ENCODE peak calls at places on chromosomes 7 and 10, in eight cellular contexts. O, F, Z, H, R, G, J and A are unnamed samples.

GRCh38 chr10:93993782-93994668 is at the start of gene PLCE1:
- DNase-seq in O (peak), F (peak), Z (peak), H (peak), R (peak), G (peak), J (no peak), A (no peak)

GRCh38 chr7:108643136-108643535 is 73.5 kb downstream of the DNAJB9 start:
- DNase-seq in O (no peak), F (no peak), Z (no peak), H (no peak), R (no peak), G (no peak), J (no peak), A (no peak)

GRCh38 chr10:11685787-11686218 is 56.4 kb upstream of the ECHDC3 start:
- DNase-seq in O (peak), F (peak), Z (peak), H (no peak), R (no peak), G (no peak), J (peak), A (no peak)

GRCh38 chr10:71230656-71231025 is 18.3 kb downstream of the UNC5B start:
- DNase-seq in O (no peak), F (no peak), Z (peak), H (no peak), R (no peak), G (no peak), J (no peak), A (no peak)

GRCh38 chr7:20240080-20240926 is 23.1 kb upstream of the MACC1 start:
- DNase-seq in O (no peak), F (no peak), Z (no peak), H (no peak), R (no peak), G (no peak), J (no peak), A (no peak)

GRCh38 chr7:141039366-141039765 is 24.6 kb upstream of the MRPS33 start:
- DNase-seq in O (no peak), F (no peak), Z (peak), H (no peak), R (no peak), G (no peak), J (no peak), A (no peak)

GRCh38 chr10:33306756-33307519 is 27.5 kb downstream of the NRP1 start:
- DNase-seq in O (no peak), F (no peak), Z (peak), H (peak), R (no peak), G (no peak), J (no peak), A (no peak)

GRCh38 chr7:114047889-114048288 is 129.1 kb upstream of the PPP1R3A start:
- DNase-seq in O (peak), F (no peak), Z (peak), H (peak), R (no peak), G (no peak), J (no peak), A (no peak)

GRCh38 chr10:113957013-113957412 is 86.7 kb upstream of the ADRB1 start:
- DNase-seq in O (peak), F (no peak), Z (peak), H (peak), R (no peak), G (no peak), J (no peak), A (no peak)

GRCh38 chr10:35690534-35690933 is 48.4 kb upstream of the FZD8 start:
- DNase-seq in O (no peak), F (peak), Z (no peak), H (no peak), R (no peak), G (no peak), J (no peak), A (no peak)

GRCh38 chr10:86301971-86302370 is 64.6 kb downstream of the GRID1 start:
- DNase-seq in O (no peak), F (peak), Z (no peak), H (no peak), R (no peak), G (no peak), J (no peak), A (no peak)

GRCh38 chr7:128194533-128195282 is 46.4 kb upstream of the LEP start:
- DNase-seq in O (no peak), F (no peak), Z (no peak), H (no peak), R (no peak), G (no peak), J (no peak), A (no peak)

GRCh38 chr10:43963793-43964425 is 315.2 kb upstream of the ZNF32 start:
- DNase-seq in O (no peak), F (no peak), Z (no peak), H (no peak), R (no peak), G (no peak), J (no peak), A (no peak)

GRCh38 chr10:42985436-42986316 is 91.2 kb upstream of the RET start:
- DNase-seq in O (no peak), F (peak), Z (no peak), H (no peak), R (no peak), G (no peak), J (no peak), A (no peak)

GRCh38 chr7:47149971-47150370 is 431.9 kb downstream of the TNS3 start:
- DNase-seq in O (no peak), F (no peak), Z (no peak), H (no peak), R (no peak), G (no peak), J (no peak), A (no peak)

GRCh38 chr10:96454184-96454583 is 59.5 kb downstream of the TLL2 start:
- DNase-seq in O (no peak), F (no peak), Z (no peak), H (no peak), R (no peak), G (no peak), J (no peak), A (no peak)

GRCh38 chr10:11173062-11173461 is 155.4 kb downstream of the CELF2 start:
- DNase-seq in O (no peak), F (no peak), Z (no peak), H (no peak), R (no peak), G (no peak), J (no peak), A (no peak)

GRCh38 chr10:74977913-74978847 is 133.3 kb upstream of the SAMD8 start:
- DNase-seq in O (no peak), F (no peak), Z (no peak), H (no peak), R (no peak), G (no peak), J (peak), A (no peak)